ENCODE peak calls at places on chromosome 1, in six cellular contexts. One of them, this sample, is unnamed.
A peak's percentile ranks its signal among the peaks of the same experiment; 100 is the strongest.

GRCh38 chr1:44810101-44810761 is 1.9 kb downstream of the BTBD19 start:
- DNase-seq in heart left ventricle: no peak
- DNase-seq in IMR-90: no peak
- DNase-seq in body of pancreas: peak; percentile 74
- DNase-seq in astrocyte of the cerebellum: no peak
- DNase-seq in CD8-positive, alpha-beta T cell: no peak
- DNase-seq in this sample: peak; percentile 64

GRCh38 chr1:38964140-38964548 is 22.5 kb upstream of the RHBDL2 start:
- DNase-seq in body of pancreas: no peak
- DNase-seq in astrocyte of the cerebellum: no peak
- DNase-seq in CD8-positive, alpha-beta T cell: no peak
- DNase-seq in heart left ventricle: no peak
- DNase-seq in IMR-90: no peak
- DNase-seq in this sample: no peak

GRCh38 chr1:156945881-156946661 is 25.6 kb downstream of the LRRC71 start:
- DNase-seq in astrocyte of the cerebellum: no peak
- DNase-seq in IMR-90: peak; percentile 60
- DNase-seq in heart left ventricle: no peak
- DNase-seq in CD8-positive, alpha-beta T cell: no peak
- DNase-seq in body of pancreas: no peak
- DNase-seq in this sample: no peak

GRCh38 chr1:119531606-119532323 is 24.8 kb downstream of the HSD3B1 start:
- DNase-seq in heart left ventricle: no peak
- DNase-seq in IMR-90: no peak
- DNase-seq in astrocyte of the cerebellum: no peak
- DNase-seq in body of pancreas: no peak
- DNase-seq in CD8-positive, alpha-beta T cell: no peak
- DNase-seq in this sample: peak; percentile 9

GRCh38 chr1:84103197-84103992 is 40.7 kb upstream of the PRKACB start:
- DNase-seq in IMR-90: peak; percentile 93
- DNase-seq in CD8-positive, alpha-beta T cell: no peak
- DNase-seq in body of pancreas: peak; percentile 56
- DNase-seq in astrocyte of the cerebellum: peak; percentile 75
- DNase-seq in heart left ventricle: peak; percentile 42
- DNase-seq in this sample: peak; percentile 95

GRCh38 chr1:64401285-64401684 is 68.6 kb upstream of the CACHD1 start:
- DNase-seq in astrocyte of the cerebellum: no peak
- DNase-seq in heart left ventricle: no peak
- DNase-seq in IMR-90: no peak
- DNase-seq in body of pancreas: no peak
- DNase-seq in CD8-positive, alpha-beta T cell: no peak
- DNase-seq in this sample: no peak

GRCh38 chr1:248421384-248421783 is 18.5 kb downstream of the OR2T1 start:
- DNase-seq in CD8-positive, alpha-beta T cell: no peak
- DNase-seq in heart left ventricle: no peak
- DNase-seq in IMR-90: no peak
- DNase-seq in astrocyte of the cerebellum: no peak
- DNase-seq in body of pancreas: no peak
- DNase-seq in this sample: peak; percentile 4

GRCh38 chr1:180540697-180541594 is 17.8 kb upstream of the OVAAL start:
- DNase-seq in body of pancreas: no peak
- DNase-seq in IMR-90: peak; percentile 31
- DNase-seq in astrocyte of the cerebellum: no peak
- DNase-seq in heart left ventricle: peak; percentile 37
- DNase-seq in CD8-positive, alpha-beta T cell: no peak
- DNase-seq in this sample: no peak

GRCh38 chr1:10759413-10760200 is 36.8 kb downstream of the CASZ1 start:
- DNase-seq in body of pancreas: no peak
- DNase-seq in IMR-90: no peak
- DNase-seq in astrocyte of the cerebellum: no peak
- DNase-seq in CD8-positive, alpha-beta T cell: no peak
- DNase-seq in heart left ventricle: no peak
- DNase-seq in this sample: no peak

GRCh38 chr1:98342556-98342955 is 319.0 kb upstream of the SNX7 start:
- DNase-seq in body of pancreas: no peak
- DNase-seq in IMR-90: peak; percentile 59
- DNase-seq in astrocyte of the cerebellum: no peak
- DNase-seq in CD8-positive, alpha-beta T cell: no peak
- DNase-seq in heart left ventricle: no peak
- DNase-seq in this sample: peak; percentile 29

GRCh38 chr1:69191280-69191679 is 376.4 kb upstream of the LRRC7 start:
- DNase-seq in astrocyte of the cerebellum: no peak
- DNase-seq in CD8-positive, alpha-beta T cell: no peak
- DNase-seq in heart left ventricle: no peak
- DNase-seq in IMR-90: no peak
- DNase-seq in body of pancreas: no peak
- DNase-seq in this sample: no peak

GRCh38 chr1:163273766-163274441 is 47.9 kb upstream of the NUF2 start:
- DNase-seq in heart left ventricle: no peak
- DNase-seq in IMR-90: no peak
- DNase-seq in body of pancreas: no peak
- DNase-seq in astrocyte of the cerebellum: no peak
- DNase-seq in CD8-positive, alpha-beta T cell: no peak
- DNase-seq in this sample: no peak

GRCh38 chr1:244050835-244051444 is at the start of gene ZBTB18:
- DNase-seq in body of pancreas: peak; percentile 55
- DNase-seq in IMR-90: peak; percentile 82
- DNase-seq in heart left ventricle: no peak
- DNase-seq in astrocyte of the cerebellum: peak; percentile 77
- DNase-seq in CD8-positive, alpha-beta T cell: no peak
- DNase-seq in this sample: peak; percentile 87

GRCh38 chr1:94851571-94851970 is 31.4 kb downstream of the SLC44A3 start:
- DNase-seq in CD8-positive, alpha-beta T cell: no peak
- DNase-seq in heart left ventricle: no peak
- DNase-seq in body of pancreas: no peak
- DNase-seq in astrocyte of the cerebellum: no peak
- DNase-seq in IMR-90: no peak
- DNase-seq in this sample: no peak

GRCh38 chr1:103056423-103056822 is 51.9 kb downstream of the COL11A1 start:
- DNase-seq in IMR-90: no peak
- DNase-seq in body of pancreas: no peak
- DNase-seq in CD8-positive, alpha-beta T cell: no peak
- DNase-seq in heart left ventricle: no peak
- DNase-seq in astrocyte of the cerebellum: peak; percentile 4
- DNase-seq in this sample: peak; percentile 97

GRCh38 chr1:12197483-12197880 is 30.7 kb downstream of the TNFRSF1B start:
- DNase-seq in body of pancreas: no peak
- DNase-seq in heart left ventricle: no peak
- DNase-seq in CD8-positive, alpha-beta T cell: no peak
- DNase-seq in IMR-90: no peak
- DNase-seq in astrocyte of the cerebellum: no peak
- DNase-seq in this sample: no peak

GRCh38 chr1:211741116-211741515 is 65.7 kb upstream of the NEK2 start:
- DNase-seq in IMR-90: no peak
- DNase-seq in CD8-positive, alpha-beta T cell: no peak
- DNase-seq in astrocyte of the cerebellum: no peak
- DNase-seq in heart left ventricle: no peak
- DNase-seq in body of pancreas: no peak
- DNase-seq in this sample: no peak

GRCh38 chr1:84550826-84551225 is 23.4 kb downstream of the CTBS start:
- DNase-seq in IMR-90: no peak
- DNase-seq in heart left ventricle: no peak
- DNase-seq in astrocyte of the cerebellum: no peak
- DNase-seq in body of pancreas: no peak
- DNase-seq in CD8-positive, alpha-beta T cell: no peak
- DNase-seq in this sample: no peak

GRCh38 chr1:205377355-205377754 is 20.6 kb upstream of the KLHDC8A start:
- DNase-seq in heart left ventricle: no peak
- DNase-seq in CD8-positive, alpha-beta T cell: no peak
- DNase-seq in body of pancreas: no peak
- DNase-seq in astrocyte of the cerebellum: no peak
- DNase-seq in IMR-90: no peak
- DNase-seq in this sample: no peak

GRCh38 chr1:205376739-205377138 is 20.0 kb upstream of the KLHDC8A start:
- DNase-seq in astrocyte of the cerebellum: no peak
- DNase-seq in CD8-positive, alpha-beta T cell: no peak
- DNase-seq in heart left ventricle: no peak
- DNase-seq in body of pancreas: no peak
- DNase-seq in IMR-90: no peak
- DNase-seq in this sample: no peak

GRCh38 chr1:205374205-205375078 is 17.7 kb upstream of the KLHDC8A start:
- DNase-seq in body of pancreas: no peak
- DNase-seq in heart left ventricle: no peak
- DNase-seq in astrocyte of the cerebellum: peak; percentile 46
- DNase-seq in CD8-positive, alpha-beta T cell: no peak
- DNase-seq in IMR-90: peak; percentile 89
- DNase-seq in this sample: peak; percentile 73

GRCh38 chr1:205373022-205373421 is 16.3 kb upstream of the KLHDC8A start:
- DNase-seq in heart left ventricle: no peak
- DNase-seq in CD8-positive, alpha-beta T cell: no peak
- DNase-seq in body of pancreas: no peak
- DNase-seq in astrocyte of the cerebellum: no peak
- DNase-seq in IMR-90: peak; percentile 16
- DNase-seq in this sample: no peak

DNA sequence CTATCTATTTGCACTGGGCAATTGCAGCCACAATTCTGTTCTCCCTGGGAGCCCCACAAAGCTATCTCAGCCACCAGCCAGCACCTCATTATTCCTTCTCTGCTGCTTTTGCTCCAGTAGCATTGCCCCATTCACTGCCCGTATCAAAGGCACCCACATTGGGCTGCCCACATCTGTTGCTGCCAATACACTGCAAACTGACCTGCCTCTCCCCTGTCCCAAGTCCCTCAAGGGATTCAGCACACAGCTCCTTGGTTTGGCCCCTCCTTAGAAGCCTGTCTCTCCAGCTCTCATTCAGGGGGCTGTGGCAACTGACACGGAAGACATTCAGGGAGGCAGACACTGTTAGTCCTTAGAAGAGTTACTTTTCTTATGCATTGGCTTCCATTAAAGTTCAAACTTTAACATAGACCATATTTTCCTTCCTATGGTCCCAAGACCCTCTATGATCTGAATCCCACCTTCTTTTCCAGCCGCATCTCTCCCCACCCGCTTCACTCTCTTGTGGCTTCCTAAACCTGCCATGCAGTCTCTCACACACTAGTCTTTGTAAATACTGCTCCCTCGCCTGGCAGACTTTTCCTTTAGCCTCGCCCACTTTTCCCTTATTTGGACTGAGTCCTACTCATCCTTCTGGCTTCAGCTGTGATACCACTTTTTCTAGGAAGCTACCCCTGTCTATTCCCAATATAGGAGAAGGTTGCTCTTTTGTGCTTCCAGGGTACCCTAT is 19.3 kb upstream of the KLHDC8A start:
- DNase-seq in heart left ventricle: no peak
- DNase-seq in IMR-90: peak; percentile 68
- DNase-seq in CD8-positive, alpha-beta T cell: no peak
- DNase-seq in body of pancreas: no peak
- DNase-seq in astrocyte of the cerebellum: no peak
- DNase-seq in this sample: peak; percentile 60
- TF ChIP-seq CTCF in heart left ventricle: no peak
- TF ChIP-seq CTCF in IMR-90: peak; percentile 20
- TF ChIP-seq CTCF in CD8-positive, alpha-beta T cell: no peak
- TF ChIP-seq CTCF in body of pancreas: no peak
- TF ChIP-seq CTCF in astrocyte of the cerebellum: no peak
- TF ChIP-seq CTCF in this sample: peak; percentile 14

DNA sequence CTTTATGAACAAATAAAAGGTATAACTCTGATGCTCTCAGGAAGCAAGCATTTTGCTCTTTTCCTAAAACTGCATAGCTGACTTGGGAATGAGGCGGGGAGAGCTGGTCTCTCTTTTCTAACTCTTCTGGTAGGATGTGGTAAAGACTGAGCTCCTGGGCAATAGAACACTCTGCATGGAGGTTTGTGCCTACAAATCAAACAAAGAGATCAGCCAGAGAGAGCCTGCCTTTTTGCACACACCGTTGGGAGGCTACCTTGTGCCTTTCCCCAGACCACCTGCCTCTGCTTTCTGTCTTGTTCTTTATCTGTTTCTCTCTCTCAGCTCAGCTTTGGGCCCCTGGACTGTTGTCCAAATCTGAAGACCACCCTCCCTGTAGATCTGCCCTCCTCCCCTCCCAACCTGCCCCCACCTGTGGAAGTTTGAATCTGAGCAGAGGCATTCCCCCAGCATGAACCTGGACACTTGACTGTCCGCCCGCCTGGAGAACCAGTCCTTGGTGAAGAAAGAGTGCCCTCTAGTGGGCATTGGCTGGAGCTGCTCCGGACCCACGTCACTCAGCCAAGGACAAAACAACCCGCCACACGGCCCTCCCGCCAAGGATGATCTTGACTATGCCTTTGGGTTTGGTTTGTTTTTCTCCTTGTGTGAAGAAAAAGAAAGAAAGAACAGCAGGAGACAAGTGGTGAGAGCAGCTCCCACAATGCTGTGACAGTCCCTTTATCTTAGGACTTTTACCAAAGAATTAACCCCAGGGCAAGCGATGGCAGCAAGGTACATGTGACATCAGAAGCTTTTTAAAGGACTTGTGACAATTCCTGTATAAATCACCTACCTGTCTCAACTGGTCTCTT is 228.2 kb downstream of the PBX1 start:
- DNase-seq in body of pancreas: peak; percentile 87
- DNase-seq in heart left ventricle: peak; percentile 82
- DNase-seq in IMR-90: peak; percentile 75
- DNase-seq in CD8-positive, alpha-beta T cell: peak; percentile 31
- DNase-seq in astrocyte of the cerebellum: peak; percentile 57
- DNase-seq in this sample: peak; percentile 90
- TF ChIP-seq CTCF in body of pancreas: peak; percentile 95
- TF ChIP-seq CTCF in heart left ventricle: peak; percentile 89
- TF ChIP-seq CTCF in IMR-90: peak; percentile 94
- TF ChIP-seq CTCF in CD8-positive, alpha-beta T cell: peak; percentile 37
- TF ChIP-seq CTCF in astrocyte of the cerebellum: peak; percentile 96
- TF ChIP-seq CTCF in this sample: peak; percentile 98

DNA sequence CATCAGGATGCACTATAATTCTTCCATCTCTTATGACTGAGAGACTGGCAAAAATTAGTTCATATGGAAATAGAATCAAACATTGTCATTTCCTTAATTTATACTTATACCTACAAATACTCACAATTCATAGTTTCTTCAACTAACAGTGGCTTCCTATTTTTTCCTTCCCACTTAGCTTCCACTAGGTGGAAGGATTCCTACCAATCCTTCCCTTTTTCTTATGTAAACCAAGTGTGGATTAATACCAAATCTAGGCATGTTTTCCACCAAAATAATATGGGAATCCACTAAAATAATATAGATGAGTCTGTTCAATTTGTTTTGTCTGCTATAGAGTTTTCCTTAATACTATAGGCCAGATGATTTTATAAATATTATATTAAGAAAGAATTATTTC is 1537.1 kb downstream of the PLA2G4A start:
- DNase-seq in heart left ventricle: no peak
- DNase-seq in CD8-positive, alpha-beta T cell: no peak
- DNase-seq in body of pancreas: no peak
- DNase-seq in IMR-90: peak; percentile 5
- DNase-seq in astrocyte of the cerebellum: no peak
- DNase-seq in this sample: peak; percentile 2
- TF ChIP-seq CTCF in heart left ventricle: no peak
- TF ChIP-seq CTCF in CD8-positive, alpha-beta T cell: no peak
- TF ChIP-seq CTCF in body of pancreas: no peak
- TF ChIP-seq CTCF in IMR-90: peak; percentile 12
- TF ChIP-seq CTCF in astrocyte of the cerebellum: no peak
- TF ChIP-seq CTCF in this sample: no peak

DNA sequence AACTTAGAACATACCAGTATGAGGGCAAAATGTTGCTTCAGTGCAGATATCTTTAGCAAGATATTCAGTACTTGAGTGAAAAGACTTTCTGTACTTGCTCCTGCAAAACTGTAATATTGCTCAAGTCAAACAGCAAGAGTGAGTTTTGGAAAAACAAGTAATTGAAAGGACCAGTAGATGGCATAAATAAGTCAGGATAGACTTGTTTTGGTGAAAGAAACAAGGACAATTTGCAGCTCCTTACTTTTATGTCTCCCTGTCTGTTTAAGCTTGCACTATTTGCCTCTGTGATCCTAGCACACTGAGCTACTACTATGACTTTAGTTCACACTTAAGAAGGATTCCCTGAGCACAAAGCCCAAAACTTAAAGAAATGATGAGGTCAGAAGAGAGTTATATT is 39.1 kb downstream of the IFI44 start:
- DNase-seq in CD8-positive, alpha-beta T cell: no peak
- DNase-seq in astrocyte of the cerebellum: peak; percentile 39
- DNase-seq in heart left ventricle: no peak
- DNase-seq in IMR-90: peak; percentile 57
- DNase-seq in body of pancreas: no peak
- DNase-seq in this sample: peak; percentile 83
- TF ChIP-seq CTCF in CD8-positive, alpha-beta T cell: no peak
- TF ChIP-seq CTCF in astrocyte of the cerebellum: no peak
- TF ChIP-seq CTCF in heart left ventricle: no peak
- TF ChIP-seq CTCF in IMR-90: peak; percentile 49
- TF ChIP-seq CTCF in body of pancreas: no peak
- TF ChIP-seq CTCF in this sample: peak; percentile 46